ENCODE peak calls at places on chromosomes 11 and 22, in eight cellular contexts. X is SJSA1; R is AG09319; G is AG04450; L is T-helper 2 cell; D is activated CD4-positive, alpha-beta T cell treated with anti-CD3 and anti-CD28 coated beads, Interleukin-2, amount 50 U/mL, for 24 hours; W is effector memory CD8-positive, alpha-beta T cell; N is EH. I is an unnamed sample.

GRCh38 chr11:69109101-69109500 is 46.6 kb upstream of the SMIM38 start:
- DNase-seq in D (no peak), N (no peak), W (no peak), L (no peak), R (no peak), G (no peak), X (no peak), I (no peak)

GRCh38 chr22:45154383-45154782 is 9.3 kb upstream of the NUP50 start:
- DNase-seq in N (peak), W (no peak), D (no peak), G (no peak), X (peak), L (no peak), R (no peak), I (no peak)

GRCh38 chr11:35116762-35117588 is 22.0 kb upstream of the CD44 start:
- DNase-seq in N (peak), W (no peak), L (no peak), G (peak), D (no peak), X (no peak), R (no peak), I (no peak)

GRCh38 chr11:13207665-13208594 is 69.7 kb upstream of the BMAL1 start:
- DNase-seq in W (no peak), X (peak), R (no peak), G (peak), N (peak), D (peak), L (peak), I (peak)

GRCh38 chr11:14423633-14424032 is 64.7 kb upstream of the RRAS2 start:
- DNase-seq in W (no peak), L (no peak), R (no peak), N (peak), D (no peak), X (peak), G (no peak), I (no peak)

GRCh38 chr11:114262681-114263509 is 33.3 kb upstream of the NNMT start:
- DNase-seq in G (no peak), D (no peak), R (peak), L (no peak), W (no peak), X (no peak), N (peak), I (no peak)

GRCh38 chr11:94519478-94520084 is 7.3 kb downstream of the C11orf97 start:
- DNase-seq in D (no peak), N (peak), R (no peak), G (no peak), W (no peak), L (no peak), X (peak), I (no peak)

GRCh38 chr11:110818032-110818687 is 105.9 kb upstream of the ARHGAP20 start:
- DNase-seq in D (no peak), R (no peak), G (no peak), L (no peak), X (no peak), N (peak), W (no peak), I (no peak)

GRCh38 chr11:65107751-65108468 is 3.8 kb upstream of the TM7SF2 start:
- DNase-seq in G (no peak), X (no peak), L (no peak), N (no peak), D (no peak), R (no peak), W (no peak), I (no peak)

GRCh38 chr11:701741-702513 is 4.1 kb upstream of the EPS8L2 start:
- DNase-seq in R (no peak), G (no peak), D (no peak), X (no peak), L (no peak), W (no peak), N (no peak), I (no peak)

GRCh38 chr11:128687321-128687720 is 6.6 kb upstream of the FLI1 start:
- DNase-seq in G (no peak), N (peak), D (no peak), W (no peak), L (no peak), R (no peak), X (no peak), I (no peak)

GRCh38 chr11:108643974-108644373 is 20.9 kb upstream of the DDX10 start:
- DNase-seq in D (no peak), N (no peak), G (no peak), L (no peak), W (no peak), X (no peak), R (no peak), I (no peak)

GRCh38 chr11:77207618-77208313 is 79.7 kb downstream of the MYO7A start:
- DNase-seq in N (no peak), L (no peak), D (no peak), X (no peak), G (no peak), W (no peak), R (no peak), I (no peak)

GRCh38 chr22:50732681-50733080 is 5.3 kb upstream of the ACR start:
- DNase-seq in W (no peak), N (no peak), G (no peak), L (no peak), X (no peak), R (no peak), D (no peak), I (no peak)

GRCh38 chr11:70134490-70134889 is 56.4 kb downstream of the ANO1 start:
- DNase-seq in L (no peak), G (no peak), N (no peak), W (no peak), D (no peak), R (no peak), X (no peak), I (no peak)

GRCh38 chr11:113387605-113388211 is at the start of gene ANKK1:
- DNase-seq in L (no peak), N (no peak), W (no peak), G (no peak), X (no peak), D (no peak), R (no peak), I (no peak)

GRCh38 chr11:88402784-88403183 is 65.2 kb upstream of the CTSC start:
- DNase-seq in X (no peak), R (no peak), N (peak), L (no peak), G (no peak), D (no peak), W (no peak), I (no peak)